ENCODE peak calls at places on chromosomes 11 and 22, in four cellular contexts. M is amniotic stem cell; A is stimulated activated CD4-positive, alpha-beta T cell treated with anti-CD3 and anti-CD28 coated beads, Interleukin-2, amount 100 ng/mL, for 24 hours; W is hypothalamus. D is an unnamed sample.

GRCh38 chr11:117316197-117316961 is at the start of gene BACE1:
- DNase-seq in A (no peak), W (peak), M (peak), D (no peak)

GRCh38 chr22:32752868-32753520 is 48.5 kb upstream of the TIMP3 start:
- DNase-seq in M (no peak), W (no peak), A (no peak), D (peak)

GRCh38 chr22:44531487-44531886 is 33.5 kb upstream of the RTL6 start:
- DNase-seq in A (no peak), W (no peak), M (no peak), D (no peak)

GRCh38 chr11:33534575-33534974 is 166.1 kb downstream of the C11orf91 start:
- DNase-seq in M (no peak), A (no peak), W (no peak), D (no peak)

GRCh38 chr22:47835726-47836125 is 1073.3 kb downstream of the TBC1D22A start:
- DNase-seq in A (no peak), M (no peak), W (no peak), D (no peak)

GRCh38 chr11:62710001-62710345 is 2.5 kb downstream of the GNG3 start:
- DNase-seq in M (no peak), W (no peak), A (peak), D (no peak)

GRCh38 chr11:12318791-12319733 is 58.3 kb upstream of the PARVA start:
- DNase-seq in A (no peak), W (no peak), M (no peak), D (no peak)

GRCh38 chr11:120645639-120646038 is 134.1 kb downstream of the GRIK4 start:
- DNase-seq in M (no peak), A (no peak), W (no peak), D (no peak)

GRCh38 chr11:97990162-97990920 is 1030.4 kb upstream of the CNTN5 start:
- DNase-seq in M (no peak), W (no peak), A (no peak), D (no peak)

GRCh38 chr11:60981515-60981914 is 10.0 kb downstream of the CD6 start:
- DNase-seq in A (no peak), W (no peak), M (no peak), D (no peak)

GRCh38 chr11:1073851-1074243 is 827 bp upstream of the MUC2 start:
- DNase-seq in M (no peak), W (no peak), A (no peak), D (no peak)

GRCh38 chr22:33051960-33052839 is 6.0 kb downstream of the SYN3 start:
- DNase-seq in W (no peak), M (no peak), A (no peak), D (no peak)

GRCh38 chr22:43168416-43169309 is 17.3 kb downstream of the TSPO start:
- DNase-seq in A (no peak), M (peak), W (no peak), D (no peak)

GRCh38 chr11:134592391-134592990 is 180.4 kb upstream of the B3GAT1 start:
- DNase-seq in A (peak), M (no peak), W (no peak), D (no peak)

GRCh38 chr11:118908931-118909618 is 16.7 kb downstream of the BCL9L start:
- DNase-seq in A (no peak), M (peak), W (peak), D (no peak)

GRCh38 chr22:38104084-38104483 is 6.4 kb downstream of the BAIAP2L2 start:
- DNase-seq in W (no peak), M (no peak), A (no peak), D (no peak)

GRCh38 chr11:130217133-130217631 is 57.6 kb downstream of the ST14 start:
- DNase-seq in W (no peak), M (no peak), A (no peak), D (no peak)